ENCODE peak calls at places on chromosomes 6 and 20, in five cellular contexts. V is hippocampal formation; K is CD8-positive, alpha-beta memory T cell; U is B cell; J is amniotic stem cell. S is an unnamed sample.
A peak's percentile ranks its signal among the peaks of the same experiment; 100 is the strongest.

GRCh38 chr6:164107297-164107995 is 692.9 kb downstream of the QKI start:
- DNase-seq in K (no peak), J (no peak), V (no peak), U (no peak), S (no peak)

GRCh38 chr6:4356899-4357659 is 221.7 kb upstream of the ECI2 start:
- DNase-seq in J (no peak), K (no peak), V (no peak), U (no peak), S (no peak)

GRCh38 chr6:136823128-136823660 is 802 bp downstream of the PEX7 start:
- DNase-seq in K (no peak), V (no peak), J (no peak), U (no peak), S (peak; percentile 4)

GRCh38 chr6:136751991-136752390 is 40.3 kb downstream of the MAP3K5 start:
- DNase-seq in V (no peak), J (no peak), K (no peak), U (no peak), S (no peak)

GRCh38 chr20:37071481-37071911 is 24.3 kb downstream of the RBL1 start:
- DNase-seq in K (peak; percentile 17), J (peak; percentile 40), V (no peak), U (no peak), S (peak; percentile 8)

GRCh38 chr6:41334482-41335023 is 855 bp upstream of the NCR2 start:
- DNase-seq in K (no peak), V (no peak), U (no peak), J (no peak), S (no peak)

GRCh38 chr20:35318502-35319157 is 26.4 kb upstream of the FAM83C start:
- DNase-seq in V (no peak), K (no peak), U (no peak), J (no peak), S (no peak)

GRCh38 chr20:58497911-58498310 is 17.3 kb downstream of the APCDD1L start:
- DNase-seq in K (no peak), J (no peak), U (no peak), V (no peak), S (no peak)

GRCh38 chr6:166318649-166319600 is 10.7 kb upstream of the PRR18 start:
- DNase-seq in U (no peak), K (no peak), J (no peak), V (no peak), S (no peak)

GRCh38 chr6:167079853-167080297 is 43.0 kb upstream of the CCR6 start:
- DNase-seq in J (no peak), V (no peak), K (peak; percentile 45), U (peak; percentile 94), S (peak; percentile 59)

GRCh38 chr20:33793011-33793931 is 17.9 kb upstream of the CHMP4B start:
- DNase-seq in U (no peak), J (no peak), V (no peak), K (no peak), S (no peak)

GRCh38 chr6:72554203-72554564 is 67.7 kb upstream of the KCNQ5 start:
- DNase-seq in V (no peak), J (peak; percentile 49), U (no peak), K (no peak), S (no peak)

GRCh38 chr6:158031191-158031444 is 49.5 kb downstream of the SYNJ2 start:
- DNase-seq in U (peak; percentile 56), J (no peak), K (no peak), V (no peak), S (no peak)

GRCh38 chr6:77180367-77180766 is 282.9 kb downstream of the HTR1B start:
- DNase-seq in U (no peak), J (no peak), V (no peak), K (no peak), S (no peak)

GRCh38 chr6:81792826-81793225 is 40.3 kb upstream of the TENT5A start:
- DNase-seq in K (no peak), U (no peak), J (no peak), V (no peak), S (no peak)

GRCh38 chr6:157096105-157096504 is 227.2 kb downstream of the TMEM242 start:
- DNase-seq in J (no peak), V (no peak), K (no peak), U (no peak), S (no peak)

GRCh38 chr6:6969761-6970223 is 138.0 kb upstream of the RREB1 start:
- DNase-seq in V (no peak), U (no peak), J (no peak), K (no peak), S (no peak)

GRCh38 chr20:59153355-59153681 is 10.3 kb upstream of the ZNF831 start:
- DNase-seq in K (no peak), J (no peak), U (no peak), V (peak; percentile 75), S (no peak)

GRCh38 chr20:58795923-58796245 is 54.8 kb downstream of the GNAS-AS1 start:
- DNase-seq in U (no peak), V (no peak), K (no peak), J (no peak), S (no peak)

GRCh38 chr20:64196831-64197418 is 32.7 kb downstream of the MYT1 start:
- DNase-seq in J (no peak), K (no peak), U (no peak), V (no peak), S (no peak)

GRCh38 chr6:56714982-56715456 is 72.3 kb upstream of the DST start:
- DNase-seq in U (no peak), J (peak; percentile 64), K (no peak), V (no peak), S (no peak)

GRCh38 chr6:57021086-57021720 is 25.3 kb upstream of the KIAA1586 start:
- DNase-seq in U (peak; percentile 43), J (peak; percentile 62), V (peak; percentile 61), K (no peak), S (no peak)

GRCh38 chr20:59837623-59838394 is 95.6 kb downstream of the SYCP2 start:
- DNase-seq in U (no peak), K (no peak), V (no peak), J (no peak), S (no peak)

GRCh38 chr6:140445474-140446004 is 1071.1 kb upstream of the CITED2 start:
- DNase-seq in U (no peak), K (no peak), V (no peak), J (no peak), S (no peak)

GRCh38 chr6:80206758-80207157 is 100.3 kb downstream of the BCKDHB start:
- DNase-seq in U (no peak), K (no peak), J (no peak), V (no peak), S (no peak)

GRCh38 chr6:16184129-16184528 is 54.3 kb upstream of the GMPR start:
- DNase-seq in J (no peak), U (no peak), K (no peak), V (no peak), S (no peak)

GRCh38 chr6:27188206-27188884 is 59.2 kb upstream of the PRSS16 start:
- DNase-seq in U (peak; percentile 43), K (no peak), V (no peak), J (peak; percentile 53), S (no peak)

GRCh38 chr6:91613481-91613880 is 1026.6 kb upstream of the MAP3K7 start:
- DNase-seq in U (no peak), K (no peak), J (no peak), V (no peak), S (no peak)

GRCh38 chr6:124679392-124679791 is 282.8 kb upstream of the RNF217 start:
- DNase-seq in V (no peak), J (no peak), U (no peak), K (no peak), S (no peak)

GRCh38 chr6:29201966-29202365 is 31.3 kb downstream of the OR2J2 start:
- DNase-seq in U (no peak), V (no peak), J (no peak), K (no peak), S (no peak)

GRCh38 chr6:140475086-140475485 is 1100.6 kb upstream of the CITED2 start:
- DNase-seq in J (no peak), K (no peak), V (no peak), U (no peak), S (no peak)

GRCh38 chr6:27810768-27811298 is 101.4 kb downstream of the OR2B2 start:
- DNase-seq in K (peak; percentile 28), U (no peak), V (no peak), J (no peak), S (no peak)

GRCh38 chr6:40640591-40641293 is 53.6 kb upstream of the LRFN2 start:
- DNase-seq in J (no peak), V (no peak), K (no peak), U (no peak), S (no peak)

GRCh38 chr6:148723484-148723883 is 23.3 kb upstream of the UST start:
- DNase-seq in J (peak; percentile 30), U (no peak), K (no peak), V (no peak), S (no peak)

GRCh38 chr6:31586013-31586412 is at the start of gene LST1:
- DNase-seq in U (no peak), J (no peak), V (no peak), K (no peak), S (no peak)

GRCh38 chr20:50221501-50222323 is 31.1 kb downstream of the CEBPB start:
- DNase-seq in K (no peak), U (no peak), V (no peak), J (no peak), S (no peak)

S was measured in effector memory CD4-positive, alpha-beta T cell.